ENCODE peak calls at places on chromosomes 13 and 19, in five cellular contexts. One of them, this sample, is unnamed.

GRCh38 chr19:18349524-18350128 is 9.2 kb downstream of the PGPEP1 start:
- DNase-seq in cardiac fibroblast: peak; percentile 75
- DNase-seq in RWPE1: peak; percentile 76
- DNase-seq in CD8-positive, alpha-beta T cell: no peak
- DNase-seq in foreskin fibroblast: peak; percentile 65
- DNase-seq in this sample: peak; percentile 76

GRCh38 chr19:16001481-16002312 is 52.9 kb downstream of the OR10H4 start:
- DNase-seq in foreskin fibroblast: peak; percentile 59
- DNase-seq in CD8-positive, alpha-beta T cell: no peak
- DNase-seq in RWPE1: peak; percentile 16
- DNase-seq in cardiac fibroblast: peak; percentile 78
- DNase-seq in this sample: peak; percentile 78

GRCh38 chr13:113299951-113300350 is 2.9 kb downstream of the LAMP1 start:
- DNase-seq in foreskin fibroblast: no peak
- DNase-seq in RWPE1: no peak
- DNase-seq in cardiac fibroblast: no peak
- DNase-seq in CD8-positive, alpha-beta T cell: no peak
- DNase-seq in this sample: peak; percentile 61

GRCh38 chr13:22428188-22428828 is 752.5 kb upstream of the SGCG start:
- DNase-seq in RWPE1: no peak
- DNase-seq in CD8-positive, alpha-beta T cell: no peak
- DNase-seq in foreskin fibroblast: no peak
- DNase-seq in cardiac fibroblast: no peak
- DNase-seq in this sample: no peak

GRCh38 chr19:3279306-3279705 is 54.8 kb downstream of the CELF5 start:
- DNase-seq in CD8-positive, alpha-beta T cell: no peak
- DNase-seq in foreskin fibroblast: no peak
- DNase-seq in cardiac fibroblast: no peak
- DNase-seq in RWPE1: no peak
- DNase-seq in this sample: no peak

GRCh38 chr13:44274838-44275237 is 98.8 kb upstream of the SERP2 start:
- DNase-seq in CD8-positive, alpha-beta T cell: no peak
- DNase-seq in cardiac fibroblast: no peak
- DNase-seq in RWPE1: no peak
- DNase-seq in foreskin fibroblast: no peak
- DNase-seq in this sample: no peak

GRCh38 chr13:33259296-33259695 is 26.3 kb downstream of the STARD13 start:
- DNase-seq in cardiac fibroblast: no peak
- DNase-seq in RWPE1: no peak
- DNase-seq in CD8-positive, alpha-beta T cell: no peak
- DNase-seq in foreskin fibroblast: no peak
- DNase-seq in this sample: no peak

GRCh38 chr19:31533114-31533513 is 183.9 kb upstream of the TSHZ3 start:
- DNase-seq in cardiac fibroblast: no peak
- DNase-seq in foreskin fibroblast: no peak
- DNase-seq in CD8-positive, alpha-beta T cell: no peak
- DNase-seq in RWPE1: no peak
- DNase-seq in this sample: no peak

GRCh38 chr13:50616101-50616500 is 227.4 kb downstream of the DLEU7 start:
- DNase-seq in cardiac fibroblast: peak; percentile 85
- DNase-seq in CD8-positive, alpha-beta T cell: no peak
- DNase-seq in foreskin fibroblast: peak; percentile 84
- DNase-seq in RWPE1: no peak
- DNase-seq in this sample: no peak

GRCh38 chr19:54388001-54388802 is 23.5 kb upstream of the LAIR1 start:
- DNase-seq in CD8-positive, alpha-beta T cell: no peak
- DNase-seq in cardiac fibroblast: no peak
- DNase-seq in RWPE1: no peak
- DNase-seq in foreskin fibroblast: no peak
- DNase-seq in this sample: peak; percentile 51

GRCh38 chr19:2534374-2535050 is 58.6 kb downstream of the GADD45B start:
- DNase-seq in RWPE1: no peak
- DNase-seq in cardiac fibroblast: peak; percentile 46
- DNase-seq in foreskin fibroblast: no peak
- DNase-seq in CD8-positive, alpha-beta T cell: no peak
- DNase-seq in this sample: no peak

GRCh38 chr13:59641261-59641660 is 522.5 kb downstream of the DIAPH3 start:
- DNase-seq in RWPE1: no peak
- DNase-seq in CD8-positive, alpha-beta T cell: no peak
- DNase-seq in foreskin fibroblast: no peak
- DNase-seq in cardiac fibroblast: no peak
- DNase-seq in this sample: no peak

GRCh38 chr19:58558623-58559274 is 338 bp upstream of the UBE2M start:
- DNase-seq in foreskin fibroblast: peak; percentile 96
- DNase-seq in RWPE1: peak; percentile 94
- DNase-seq in CD8-positive, alpha-beta T cell: peak; percentile 100
- DNase-seq in cardiac fibroblast: peak; percentile 99
- DNase-seq in this sample: peak; percentile 96

GRCh38 chr13:82634946-82635345 is 1247.3 kb downstream of the SLITRK1 start:
- DNase-seq in CD8-positive, alpha-beta T cell: no peak
- DNase-seq in foreskin fibroblast: peak; percentile 14
- DNase-seq in RWPE1: no peak
- DNase-seq in cardiac fibroblast: no peak
- DNase-seq in this sample: no peak

GRCh38 chr19:23318143-23318542 is 67.9 kb upstream of the ZNF724 start:
- DNase-seq in cardiac fibroblast: peak; percentile 35
- DNase-seq in RWPE1: peak; percentile 6
- DNase-seq in foreskin fibroblast: peak; percentile 4
- DNase-seq in CD8-positive, alpha-beta T cell: no peak
- DNase-seq in this sample: no peak

GRCh38 chr19:4502282-4503223 is 15.7 kb downstream of the PLIN4 start:
- DNase-seq in RWPE1: no peak
- DNase-seq in cardiac fibroblast: no peak
- DNase-seq in foreskin fibroblast: no peak
- DNase-seq in CD8-positive, alpha-beta T cell: no peak
- DNase-seq in this sample: no peak

GRCh38 chr13:98173431-98173921 is 3.6 kb downstream of the RNF113B start:
- DNase-seq in foreskin fibroblast: peak; percentile 95
- DNase-seq in CD8-positive, alpha-beta T cell: no peak
- DNase-seq in cardiac fibroblast: peak; percentile 95
- DNase-seq in RWPE1: no peak
- DNase-seq in this sample: no peak

GRCh38 chr13:74131206-74131605 is 3.0 kb downstream of the KLF12 start:
- DNase-seq in cardiac fibroblast: no peak
- DNase-seq in CD8-positive, alpha-beta T cell: no peak
- DNase-seq in RWPE1: no peak
- DNase-seq in foreskin fibroblast: no peak
- DNase-seq in this sample: no peak

GRCh38 chr19:1206733-1207301 is 1.2 kb downstream of the STK11 start:
- DNase-seq in cardiac fibroblast: peak; percentile 16
- DNase-seq in RWPE1: no peak
- DNase-seq in CD8-positive, alpha-beta T cell: no peak
- DNase-seq in foreskin fibroblast: no peak
- DNase-seq in this sample: no peak

GRCh38 chr13:27622102-27622820 is 569 bp downstream of the POLR1D start:
- DNase-seq in CD8-positive, alpha-beta T cell: no peak
- DNase-seq in cardiac fibroblast: peak; percentile 45
- DNase-seq in foreskin fibroblast: no peak
- DNase-seq in RWPE1: no peak
- DNase-seq in this sample: no peak
- TF ChIP-seq CTCF in CD8-positive, alpha-beta T cell: no peak
- TF ChIP-seq CTCF in cardiac fibroblast: peak; percentile 34
- TF ChIP-seq CTCF in foreskin fibroblast: peak; percentile 23
- TF ChIP-seq CTCF in RWPE1: no peak
- TF ChIP-seq CTCF in this sample: no peak

DNA sequence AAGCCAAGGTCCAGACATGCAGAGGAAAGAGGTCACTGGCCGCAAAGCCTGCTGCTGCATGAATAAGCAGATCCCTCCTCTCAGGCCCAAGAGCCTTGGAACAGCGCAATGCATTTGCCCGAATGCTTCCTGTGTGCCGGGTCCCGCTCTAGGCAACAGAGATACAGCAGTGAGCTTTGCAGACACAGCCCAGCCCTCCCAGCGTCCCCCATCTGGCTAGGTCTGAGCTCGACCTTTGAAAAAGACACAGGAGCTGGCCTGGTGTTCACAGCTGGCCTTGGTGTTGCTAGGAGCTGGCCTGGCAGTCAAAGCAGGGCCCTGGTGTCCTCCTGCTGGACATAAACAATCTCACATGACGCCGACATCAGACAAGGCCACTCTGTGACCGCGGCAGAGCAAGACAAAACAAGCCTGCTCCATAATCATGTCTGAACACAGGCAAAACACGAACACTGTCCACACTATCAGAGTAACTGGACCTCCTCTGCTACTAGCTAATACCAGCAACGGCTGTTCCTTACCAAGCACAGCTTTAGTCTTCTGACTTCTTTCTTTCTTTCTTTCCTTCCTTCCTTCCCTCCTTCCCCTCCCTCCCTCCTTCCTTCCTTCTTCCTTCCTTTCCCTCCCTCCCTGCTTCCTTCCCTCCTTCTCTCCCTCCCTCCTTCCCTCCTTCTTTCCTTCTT is 5.7 kb upstream of the PEX11G start:
- DNase-seq in RWPE1: no peak
- DNase-seq in cardiac fibroblast: peak; percentile 65
- DNase-seq in foreskin fibroblast: peak; percentile 34
- DNase-seq in CD8-positive, alpha-beta T cell: no peak
- DNase-seq in this sample: no peak
- TF ChIP-seq CTCF in RWPE1: no peak
- TF ChIP-seq CTCF in cardiac fibroblast: peak; percentile 34
- TF ChIP-seq CTCF in foreskin fibroblast: no peak
- TF ChIP-seq CTCF in CD8-positive, alpha-beta T cell: no peak
- TF ChIP-seq CTCF in this sample: no peak

DNA sequence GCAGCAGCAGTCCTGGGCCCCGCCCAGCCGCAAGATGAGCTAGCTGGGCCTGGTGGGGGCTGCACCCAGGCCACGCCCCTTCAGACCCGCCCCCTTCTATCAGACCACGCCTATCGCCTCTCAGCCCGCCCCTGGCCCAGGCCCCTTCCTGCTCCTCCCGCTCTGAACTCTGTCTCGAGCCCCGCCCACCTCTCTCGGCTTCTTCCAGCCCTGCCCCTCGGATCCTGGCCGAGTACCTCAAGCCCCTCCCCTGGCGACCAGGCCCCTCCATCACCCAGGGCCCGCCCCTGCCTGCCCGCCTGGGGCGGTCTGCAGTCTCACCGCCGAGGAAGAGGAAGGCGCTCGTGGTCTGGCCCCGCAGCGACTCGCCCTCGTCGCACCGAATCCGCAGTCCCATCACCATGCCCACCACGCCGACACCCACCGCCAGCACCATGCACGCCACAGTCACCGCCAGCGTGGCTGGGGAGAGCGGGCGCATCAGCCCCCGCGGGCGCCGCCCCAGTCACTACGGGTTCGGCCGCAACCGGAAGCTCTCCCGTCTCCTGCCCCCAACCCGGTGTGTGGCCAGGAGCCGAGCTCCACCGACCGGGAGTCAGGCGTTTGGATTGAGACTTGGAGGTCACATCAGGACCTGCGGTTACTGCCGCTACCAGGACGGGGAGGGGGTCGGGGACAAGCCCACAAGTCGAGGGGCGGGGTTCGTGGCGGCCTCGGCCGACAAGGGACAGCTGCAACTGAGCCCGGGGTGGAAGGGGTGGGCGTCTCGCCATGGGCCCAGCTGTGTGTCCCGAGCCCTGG is 1.0 kb downstream of the CLDND2 start:
- DNase-seq in cardiac fibroblast: peak; percentile 99
- DNase-seq in RWPE1: peak; percentile 95
- DNase-seq in foreskin fibroblast: peak; percentile 99
- DNase-seq in CD8-positive, alpha-beta T cell: peak; percentile 88
- DNase-seq in this sample: peak; percentile 99
- TF ChIP-seq CTCF in cardiac fibroblast: no peak
- TF ChIP-seq CTCF in RWPE1: no peak
- TF ChIP-seq CTCF in foreskin fibroblast: no peak
- TF ChIP-seq CTCF in CD8-positive, alpha-beta T cell: no peak
- TF ChIP-seq CTCF in this sample: no peak

GRCh38 chr13:90732049-90732448 is 615.4 kb upstream of the MIR17HG start:
- DNase-seq in RWPE1: no peak
- DNase-seq in foreskin fibroblast: no peak
- DNase-seq in CD8-positive, alpha-beta T cell: no peak
- DNase-seq in cardiac fibroblast: no peak
- DNase-seq in this sample: no peak
- TF ChIP-seq CTCF in RWPE1: no peak
- TF ChIP-seq CTCF in foreskin fibroblast: no peak
- TF ChIP-seq CTCF in CD8-positive, alpha-beta T cell: no peak
- TF ChIP-seq CTCF in cardiac fibroblast: no peak
- TF ChIP-seq CTCF in this sample: no peak

DNA sequence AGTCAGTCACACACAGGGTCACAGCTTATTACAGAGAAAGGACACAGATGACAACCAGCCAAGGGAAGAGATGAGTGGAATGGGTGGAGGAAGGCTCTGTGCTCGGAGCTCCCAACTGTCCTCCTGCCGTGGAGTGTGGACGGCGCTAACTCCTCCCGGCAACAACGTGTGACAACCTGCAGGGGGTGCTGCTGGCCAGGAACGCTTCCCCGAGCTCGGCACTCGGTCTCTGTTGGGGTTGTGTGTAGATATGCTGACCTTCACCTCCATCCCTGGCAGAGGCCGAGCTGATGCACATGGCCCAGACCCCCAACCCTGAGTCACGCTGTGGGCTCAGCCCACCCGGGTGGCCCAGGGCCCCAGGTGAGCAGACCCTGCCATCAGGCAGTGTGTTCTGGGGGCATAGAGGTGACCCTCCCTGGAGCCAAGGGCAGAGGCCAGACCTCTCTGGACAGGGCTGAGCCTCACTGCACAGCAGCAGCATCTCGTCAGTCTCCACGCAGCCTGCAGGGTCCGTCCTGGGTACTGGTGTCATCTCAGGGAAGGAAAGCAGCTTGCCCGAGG is 14.1 kb downstream of the ZNF444 start:
- DNase-seq in CD8-positive, alpha-beta T cell: no peak
- DNase-seq in foreskin fibroblast: no peak
- DNase-seq in cardiac fibroblast: no peak
- DNase-seq in RWPE1: no peak
- DNase-seq in this sample: peak; percentile 43
- TF ChIP-seq CTCF in CD8-positive, alpha-beta T cell: peak; percentile 13
- TF ChIP-seq CTCF in foreskin fibroblast: peak; percentile 21
- TF ChIP-seq CTCF in cardiac fibroblast: peak; percentile 54
- TF ChIP-seq CTCF in RWPE1: no peak
- TF ChIP-seq CTCF in this sample: no peak

GRCh38 chr19:39435499-39436349 is at the start of gene RPS16:
- DNase-seq in cardiac fibroblast: peak; percentile 98
- DNase-seq in foreskin fibroblast: peak; percentile 97
- DNase-seq in RWPE1: peak; percentile 88
- DNase-seq in CD8-positive, alpha-beta T cell: peak; percentile 97
- DNase-seq in this sample: peak; percentile 97
- TF ChIP-seq CTCF in cardiac fibroblast: no peak
- TF ChIP-seq CTCF in foreskin fibroblast: no peak
- TF ChIP-seq CTCF in RWPE1: no peak
- TF ChIP-seq CTCF in CD8-positive, alpha-beta T cell: no peak
- TF ChIP-seq CTCF in this sample: no peak

This sample was measured in GM13976.